ENCODE peak calls at places on chromosomes 4 and X, in ten cellular contexts. B is A549, Q is choroid plexus epithelial cell, H is mucosa of descending colon, I is fibroblast of the aortic adventitia, Y is HL-60, F is heart left ventricle, T is astrocyte of the spinal cord, J is tibial nerve, A is PC-3. S is an unnamed sample.

GRCh38 chr4:3414421-3415279 is 27.1 kb upstream of the HGFAC start:
- DNase-seq in A (no peak), Y (no peak), J (no peak), Q (no peak), F (no peak), I (no peak), B (no peak), H (peak), T (no peak), S (no peak)

GRCh38 chrX:22313757-22314156 is 41.0 kb downstream of the CBLL2 start:
- DNase-seq in B (no peak), I (no peak), A (no peak), J (no peak), H (no peak), Y (no peak), Q (no peak), F (no peak), T (no peak), S (no peak)

GRCh38 chr4:5166377-5166776 is 115.1 kb downstream of the STK32B start:
- DNase-seq in H (no peak), T (no peak), I (no peak), J (no peak), A (no peak), B (no peak), F (no peak), Y (no peak), Q (no peak), S (no peak)

GRCh38 chr4:955931-956381 is 17.4 kb downstream of the DGKQ start:
- DNase-seq in F (no peak), T (no peak), J (no peak), Y (no peak), I (no peak), A (no peak), H (peak), B (no peak), Q (no peak), S (no peak)

GRCh38 chr4:53861856-53862610 is 202.4 kb downstream of the CHIC2 start:
- DNase-seq in Y (peak), I (peak), A (peak), H (no peak), F (peak), B (peak), Q (peak), J (no peak), T (peak), S (peak)

GRCh38 chr4:137312257-137312656 is 220.0 kb downstream of the PCDH18 start:
- DNase-seq in F (no peak), T (peak), H (no peak), Q (peak), J (no peak), B (no peak), Y (no peak), I (peak), A (peak), S (peak)

GRCh38 chr4:1183985-1184773 is 11.8 kb upstream of the SPON2 start:
- DNase-seq in F (no peak), T (no peak), J (no peak), A (no peak), B (no peak), H (no peak), Y (no peak), Q (no peak), I (peak), S (no peak)

GRCh38 chr4:85929926-85930325 is 429.9 kb downstream of the MAPK10 start:
- DNase-seq in Y (no peak), B (peak), F (no peak), Q (no peak), T (no peak), J (no peak), H (peak), A (no peak), I (no peak), S (no peak)

GRCh38 chr4:5810151-5810550 is 82.7 kb downstream of the CRMP1 start:
- DNase-seq in I (no peak), F (no peak), J (no peak), B (no peak), Y (no peak), A (no peak), T (no peak), H (no peak), Q (no peak), S (no peak)

GRCh38 chr4:80138556-80139538 is 58.5 kb upstream of the PRDM8 start:
- DNase-seq in A (peak), H (no peak), J (no peak), Y (peak), B (no peak), F (no peak), I (peak), T (peak), Q (peak), S (peak)

GRCh38 chr4:48340276-48340904 is 939 bp upstream of the SLAIN2 start:
- DNase-seq in I (peak), Q (peak), H (no peak), Y (peak), A (peak), F (no peak), J (no peak), T (peak), B (no peak), S (peak)

GRCh38 chr4:41120297-41121217 is 93.8 kb downstream of the APBB2 start:
- DNase-seq in I (peak), B (no peak), Q (peak), T (peak), F (peak), J (peak), H (no peak), Y (no peak), A (no peak), S (peak)

GRCh38 chr4:79651516-79651915 is 243.5 kb upstream of the GK2 start:
- DNase-seq in Q (peak), B (no peak), H (no peak), T (no peak), J (no peak), A (no peak), I (peak), Y (no peak), F (no peak), S (peak)

GRCh38 chr4:42446823-42447222 is 49.5 kb downstream of the SHISA3 start:
- DNase-seq in F (no peak), J (no peak), Q (no peak), H (no peak), I (no peak), T (no peak), B (no peak), A (no peak), Y (no peak), S (no peak)

GRCh38 chrX:66039916-66040315 is at the start of gene VSIG4:
- DNase-seq in B (no peak), A (no peak), Q (no peak), T (no peak), F (peak), Y (no peak), I (no peak), J (peak), H (no peak), S (no peak)

GRCh38 chr4:90503677-90504076 is 376.5 kb downstream of the CCSER1 start:
- DNase-seq in I (no peak), J (no peak), A (peak), Q (no peak), B (no peak), Y (no peak), T (no peak), F (no peak), H (no peak), S (no peak)

GRCh38 chrX:154379569-154379951 is 465 bp downstream of the EMD start:
- DNase-seq in F (no peak), J (no peak), I (no peak), H (no peak), Y (no peak), T (no peak), A (no peak), Q (no peak), B (no peak), S (no peak)

GRCh38 chrX:108396188-108396885 is 41.9 kb downstream of the COL4A6 start:
- DNase-seq in F (no peak), T (no peak), Q (peak), A (peak), B (peak), H (no peak), I (peak), J (no peak), Y (no peak), S (peak)

GRCh38 chr4:30429813-30430466 is 290.2 kb upstream of the PCDH7 start:
- DNase-seq in A (peak), Y (no peak), H (no peak), J (no peak), Q (peak), B (no peak), T (peak), I (peak), F (no peak), S (peak)

DNA sequence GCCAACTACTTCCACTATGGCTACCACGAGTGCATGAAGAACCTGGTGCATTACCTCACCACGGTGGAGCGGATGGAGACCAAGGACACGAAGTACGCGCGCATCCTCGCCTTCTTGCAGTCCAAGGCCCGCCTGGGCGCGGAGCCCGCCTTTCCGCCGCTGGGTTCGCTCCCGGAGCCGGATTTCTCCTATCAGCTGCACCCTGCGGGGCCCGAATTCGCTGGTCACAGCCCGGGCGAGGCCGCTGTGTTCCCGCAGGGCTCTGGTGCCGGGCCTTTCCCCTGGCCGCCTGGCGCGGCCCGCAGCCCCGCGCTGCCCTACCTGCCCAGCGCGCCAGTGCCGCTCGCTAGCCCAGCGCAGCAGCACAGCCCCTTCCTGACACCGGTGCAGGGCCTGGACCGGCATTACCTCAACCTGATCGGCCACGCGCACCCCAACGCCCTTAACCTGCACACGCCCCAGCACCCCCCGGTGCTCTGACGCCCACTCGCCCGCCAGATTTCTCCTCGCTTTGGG is 2.1 kb downstream of the HELT start:
- DNase-seq in A (no peak), B (peak), J (no peak), F (no peak), Y (no peak), Q (peak), T (peak), H (no peak), I (peak), S (peak)
- H3K4me3 ChIP-seq in A (peak), B (peak), J (peak), F (peak), Y (no peak), Q (no peak), T (no peak), H (no peak), I (no peak), S (no peak)

DNA sequence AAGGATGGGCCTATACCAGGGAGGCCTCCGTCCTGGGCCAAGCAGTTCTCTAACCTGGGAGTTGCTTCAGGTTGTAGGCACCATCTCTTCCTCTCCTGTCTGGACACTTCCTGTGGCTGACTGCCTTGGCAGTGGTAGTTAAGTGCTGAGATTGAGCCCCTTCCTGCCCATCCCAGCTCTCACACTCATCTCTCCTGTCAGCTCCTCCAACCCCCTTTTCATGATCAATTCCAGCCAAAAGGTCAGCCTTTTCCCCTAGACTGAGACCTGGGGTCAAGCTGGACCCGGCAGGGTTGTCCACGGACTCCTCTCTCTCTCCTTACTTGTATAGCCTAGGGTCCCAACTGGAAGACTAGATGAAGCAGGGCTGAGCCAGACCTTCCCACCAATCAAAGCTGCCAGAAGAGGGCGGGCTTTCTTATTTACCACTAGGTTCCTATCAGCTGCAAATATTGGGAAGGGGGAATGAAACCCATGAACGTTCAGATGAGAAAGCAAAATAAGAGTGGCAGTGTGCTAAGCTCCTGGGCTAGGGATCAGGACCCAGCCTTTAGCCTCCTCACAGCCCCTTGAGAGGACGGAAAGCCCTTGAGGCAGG is 34.5 kb downstream of the KDM5C start:
- DNase-seq in T (no peak), I (no peak), Y (no peak), Q (peak), H (no peak), J (no peak), F (no peak), A (no peak), B (no peak), S (no peak)
- TF ChIP-seq CTCF in T (peak), I (peak), Y (no peak), Q (peak), H (no peak), J (no peak), F (no peak), A (peak), B (peak), S (peak)

GRCh38 chrX:134548257-134548732 is 88.3 kb downstream of the HPRT1 start:
- DNase-seq in F (no peak), Q (no peak), Y (no peak), J (no peak), B (no peak), H (no peak), T (no peak), I (no peak), A (peak), S (no peak)
- H3K4me3 ChIP-seq in F (peak), Q (peak), Y (peak), J (peak), B (peak), H (no peak), T (peak), I (peak), A (peak), S (peak)

GRCh38 chr4:37882665-37883296 is 8.1 kb upstream of the TBC1D1 start:
- DNase-seq in A (no peak), B (peak), Y (peak), F (no peak), T (no peak), H (no peak), Q (no peak), J (no peak), I (no peak), S (no peak)
- TF ChIP-seq CTCF in A (peak), B (no peak), Y (no peak), F (no peak), T (no peak), H (no peak), Q (no peak), J (no peak), I (no peak), S (no peak)

GRCh38 chr4:145484240-145484846 is 2.7 kb downstream of the SMAD1 start:
- DNase-seq in Y (no peak), B (no peak), J (no peak), A (no peak), F (no peak), H (no peak), Q (no peak), I (no peak), T (no peak), S (no peak)

GRCh38 chr4:145482209-145483021 is 762 bp downstream of the SMAD1 start:
- DNase-seq in I (peak), Q (peak), J (peak), A (peak), T (peak), F (peak), H (peak), Y (peak), B (peak), S (peak)

GRCh38 chr4:145481164-145481941 is at the start of gene SMAD1:
- DNase-seq in T (peak), B (peak), J (peak), F (peak), Q (peak), Y (no peak), H (peak), I (peak), A (peak), S (peak)

GRCh38 chr4:145480257-145480656 is 1.4 kb upstream of the SMAD1 start:
- DNase-seq in A (peak), I (no peak), H (no peak), J (no peak), Y (peak), F (no peak), T (no peak), Q (no peak), B (no peak), S (no peak)

GRCh38 chr4:145481942-145482208 is 222 bp downstream of the SMAD1 start:
- DNase-seq in F (no peak), A (no peak), Q (no peak), H (no peak), B (no peak), T (no peak), J (no peak), Y (no peak), I (no peak), S (no peak)
- H3K4me3 ChIP-seq in F (peak), A (peak), Q (peak), H (peak), B (peak), T (peak), J (peak), Y (peak), I (peak), S (peak)

DNA sequence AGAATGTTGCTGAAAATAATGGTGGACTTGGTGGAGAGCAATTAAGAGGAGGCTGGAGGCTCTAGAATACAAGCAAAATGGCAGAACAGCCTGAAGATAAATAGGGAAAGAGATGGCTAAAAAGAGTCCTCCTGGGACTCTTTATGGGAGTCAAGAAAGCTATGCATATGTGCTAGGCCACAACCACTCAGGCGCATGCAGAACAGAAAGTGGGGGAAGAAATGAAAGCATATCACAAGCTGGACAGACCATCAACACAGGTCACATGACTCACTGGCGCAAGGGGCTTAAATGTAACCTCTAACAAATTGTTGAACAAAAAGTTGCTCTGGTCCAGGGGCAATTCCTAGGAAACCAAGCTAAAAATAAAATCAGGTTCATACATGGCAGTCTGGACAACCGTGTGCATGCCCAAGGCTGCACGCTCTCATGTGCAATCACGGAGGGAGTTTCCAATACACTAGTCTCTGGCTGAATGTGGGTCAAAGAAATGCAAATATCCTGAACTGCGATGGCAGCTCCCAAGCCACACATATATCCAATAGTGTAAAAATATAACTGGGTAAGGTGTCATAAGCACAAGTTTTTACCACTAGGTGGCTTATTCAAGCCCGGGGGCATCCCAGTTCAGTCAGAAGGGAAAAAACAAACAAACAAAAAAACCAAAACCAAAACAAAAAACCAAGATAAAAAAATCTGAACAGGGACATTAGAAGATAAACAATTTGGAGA is 45.4 kb downstream of the ZNF711 start:
- DNase-seq in J (no peak), A (no peak), F (no peak), I (no peak), Y (no peak), T (no peak), B (no peak), H (no peak), Q (no peak), S (no peak)
- TF ChIP-seq CTCF in J (no peak), A (peak), F (no peak), I (no peak), Y (no peak), T (no peak), B (no peak), H (no peak), Q (no peak), S (no peak)

DNA sequence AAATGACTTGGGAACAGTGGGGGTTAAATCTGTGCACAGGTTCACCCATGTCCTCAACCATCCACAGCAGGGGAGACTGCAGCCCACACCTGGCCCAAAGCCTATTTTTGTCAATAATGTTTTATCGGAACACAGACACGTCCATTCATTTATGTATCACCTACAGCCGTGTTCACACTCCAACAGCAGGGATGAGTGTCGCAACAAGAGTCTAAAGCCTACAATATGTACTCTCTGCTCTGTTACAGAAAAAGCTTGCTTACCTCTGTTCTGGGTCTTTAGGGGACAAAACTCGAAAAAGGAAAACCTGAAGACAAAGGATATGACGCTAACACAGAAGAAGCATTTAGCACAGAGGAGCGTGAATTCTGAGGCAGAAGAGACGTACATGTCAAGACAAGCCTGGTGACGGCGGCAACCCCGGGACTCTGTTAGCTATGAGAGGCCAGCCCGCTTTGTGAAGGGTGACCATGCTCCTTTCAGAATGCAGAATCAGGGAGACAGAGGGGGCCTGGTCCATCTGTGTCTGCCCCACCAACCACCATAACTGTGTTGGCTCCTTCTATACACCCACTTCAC is 45.5 kb downstream of the AFAP1 start:
- DNase-seq in T (no peak), F (no peak), I (no peak), Y (no peak), Q (no peak), B (no peak), J (no peak), H (no peak), A (no peak), S (peak)
- H3K4me3 ChIP-seq in T (no peak), F (no peak), I (no peak), Y (no peak), Q (no peak), B (no peak), J (no peak), H (no peak), A (no peak), S (no peak)

DNA sequence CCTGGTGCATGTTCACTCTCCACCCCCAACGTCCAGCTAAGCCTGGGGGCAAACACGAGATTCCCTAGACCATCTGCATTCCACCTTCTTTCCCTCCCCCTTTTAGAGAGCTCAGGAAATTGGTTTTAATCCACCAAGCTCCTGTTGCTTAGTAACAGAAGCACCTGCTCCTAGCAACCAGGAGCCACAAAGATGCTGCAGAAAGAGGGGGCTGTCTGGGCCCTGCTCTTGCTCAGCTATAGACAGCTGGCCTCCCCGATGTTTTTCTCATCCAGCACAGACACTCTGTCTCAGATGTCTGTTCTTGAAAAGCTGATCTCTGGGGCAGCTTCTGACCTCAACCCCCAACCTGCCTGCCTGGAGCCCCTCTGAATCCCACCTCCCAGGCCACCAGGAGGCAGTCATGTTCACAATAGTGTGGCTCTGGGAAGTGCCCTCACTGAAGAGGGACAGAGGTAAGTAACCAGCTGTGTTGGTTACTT is 71.5 kb downstream of the SLC16A2 start:
- DNase-seq in A (no peak), Q (no peak), F (no peak), I (no peak), Y (no peak), J (no peak), H (no peak), T (no peak), B (peak), S (no peak)
- TF ChIP-seq CTCF in A (peak), Q (peak), F (no peak), I (no peak), Y (no peak), J (no peak), H (no peak), T (no peak), B (no peak), S (no peak)

GRCh38 chr4:89289312-89289711 is 18.3 kb downstream of the GPRIN3 start:
- DNase-seq in F (no peak), B (no peak), Q (no peak), A (no peak), H (no peak), J (no peak), Y (no peak), T (no peak), I (no peak), S (no peak)
- H3K4me3 ChIP-seq in F (no peak), B (no peak), Q (no peak), A (no peak), H (no peak), J (no peak), Y (no peak), T (no peak), I (no peak), S (no peak)

S was measured in epithelial cell of esophagus.